ENCODE peak calls at places on chromosome 18, in eight cellular contexts. D, S, J, U, M, T, P and C are unnamed samples.
A peak's percentile ranks its signal among the peaks of the same experiment; 100 is the strongest.

GRCh38 chr18:37505321-37505720 is 60.3 kb downstream of the CELF4 start:
- DNase-seq in M (no peak), U (no peak), P (no peak), T (no peak), J (no peak), D (no peak), S (no peak), C (no peak)

GRCh38 chr18:5282770-5283169 is 12.8 kb downstream of the ZBTB14 start:
- DNase-seq in D (no peak), S (no peak), T (no peak), J (no peak), M (no peak), P (no peak), U (no peak), C (no peak)

GRCh38 chr18:3794537-3795348 is 344.8 kb downstream of the TGIF1 start:
- DNase-seq in T (peak; percentile 16), P (no peak), U (peak; percentile 98), D (no peak), M (no peak), S (peak; percentile 79), J (no peak), C (peak; percentile 3)

GRCh38 chr18:75203456-75204261 is 5.3 kb downstream of the PTGR3 start:
- DNase-seq in P (no peak), M (no peak), J (no peak), D (no peak), S (no peak), T (no peak), U (peak; percentile 14), C (no peak)

GRCh38 chr18:3577456-3577855 is 127.5 kb downstream of the TGIF1 start:
- DNase-seq in U (no peak), M (no peak), P (no peak), S (no peak), D (no peak), T (no peak), J (no peak), C (no peak)

GRCh38 chr18:616380-616995 is 19.7 kb downstream of the CLUL1 start:
- DNase-seq in J (peak; percentile 36), M (peak; percentile 22), S (no peak), D (no peak), U (peak; percentile 15), P (no peak), T (peak; percentile 46), C (peak; percentile 40)

GRCh38 chr18:35582899-35583558 is 1.5 kb downstream of the GALNT1 start:
- DNase-seq in D (no peak), M (no peak), S (peak; percentile 59), J (no peak), T (peak; percentile 16), U (peak; percentile 58), P (no peak), C (peak; percentile 26)

GRCh38 chr18:73594749-73595148 is 552.9 kb downstream of the FBXO15 start:
- DNase-seq in J (no peak), M (no peak), S (no peak), P (no peak), D (no peak), U (peak; percentile 33), T (no peak), C (no peak)

GRCh38 chr18:58043452-58044369 is at the start of gene NEDD4L:
- DNase-seq in S (peak; percentile 84), D (peak; percentile 79), P (peak; percentile 92), J (peak; percentile 55), U (peak; percentile 70), T (peak; percentile 71), M (peak; percentile 43), C (peak; percentile 91)

GRCh38 chr18:58042826-58043362 is 1.1 kb upstream of the NEDD4L start:
- DNase-seq in J (no peak), T (no peak), U (no peak), P (no peak), S (no peak), D (no peak), M (no peak), C (peak; percentile 9)

GRCh38 chr18:58045265-58046086 is 1.4 kb downstream of the NEDD4L start:
- DNase-seq in T (no peak), J (no peak), U (peak; percentile 55), P (peak; percentile 81), S (no peak), D (peak; percentile 68), M (no peak), C (peak; percentile 48)

GRCh38 chr18:58046087-58046793 is 2.2 kb downstream of the NEDD4L start:
- DNase-seq in D (no peak), M (no peak), J (no peak), P (no peak), T (no peak), U (no peak), S (no peak), C (no peak)

DNA sequence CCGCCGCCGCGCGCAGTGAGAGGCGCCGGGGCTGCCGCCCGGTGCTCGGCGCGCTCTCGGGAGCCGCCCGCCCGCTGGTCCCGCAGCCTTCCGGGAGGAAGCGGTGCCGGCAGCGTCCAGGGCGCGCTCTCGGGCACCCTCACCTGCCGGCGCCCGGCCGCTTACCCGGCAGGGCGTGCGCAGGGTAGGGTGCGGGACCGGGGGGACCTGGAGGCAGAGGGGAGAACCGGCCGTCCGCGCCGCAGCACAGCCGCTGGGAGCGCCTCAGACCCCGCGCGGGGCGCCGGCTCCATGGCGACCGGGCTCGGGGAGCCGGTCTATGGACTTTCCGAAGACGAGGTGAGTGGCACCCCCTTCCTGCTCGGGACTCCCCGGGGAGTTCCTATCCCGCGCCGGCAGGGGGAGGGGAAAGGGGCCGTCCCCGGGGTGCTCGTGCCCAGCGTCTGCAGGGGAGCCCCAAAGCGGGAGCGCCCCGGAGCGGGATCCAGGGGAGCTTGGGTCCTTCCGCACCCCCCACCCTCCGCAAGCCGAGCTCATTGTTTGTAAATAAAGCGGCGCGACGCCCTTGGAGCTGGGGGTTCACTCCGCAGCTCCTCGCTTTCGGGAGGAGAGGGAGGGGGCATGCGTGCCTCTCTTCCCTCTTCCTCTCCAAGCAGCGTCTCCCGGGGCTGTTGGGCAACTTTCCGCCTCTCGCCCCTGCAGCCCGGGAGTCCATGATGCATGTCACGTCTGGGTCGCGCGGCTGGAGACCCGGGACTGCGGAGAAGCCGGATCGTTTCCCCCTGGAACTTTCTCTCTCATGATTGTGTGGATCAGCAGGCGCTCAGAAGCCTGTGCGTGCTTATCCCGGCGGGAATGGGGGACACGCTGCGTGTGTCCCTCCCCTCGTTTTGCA is 591 bp downstream of the NEDD4L start:
- DNase-seq in D (peak; percentile 32), J (peak; percentile 32), M (peak; percentile 35), U (no peak), P (peak; percentile 83), S (no peak), T (peak; percentile 40), C (peak; percentile 58)
- TF ChIP-seq CTCF in D (no peak), J (no peak), M (no peak), U (no peak), P (no peak), S (no peak), T (no peak), C (no peak)

GRCh38 chr18:10286580-10287150 is 167.8 kb upstream of the APCDD1 start:
- DNase-seq in J (no peak), U (no peak), S (no peak), M (no peak), D (peak; percentile 38), T (no peak), P (no peak), C (no peak)

GRCh38 chr18:10289265-10289664 is 165.2 kb upstream of the APCDD1 start:
- DNase-seq in T (no peak), P (no peak), J (no peak), M (no peak), D (no peak), S (no peak), U (no peak), C (no peak)

GRCh38 chr18:10293966-10294365 is 160.5 kb upstream of the APCDD1 start:
- DNase-seq in J (no peak), U (no peak), T (no peak), D (no peak), P (no peak), M (no peak), S (no peak), C (no peak)

GRCh38 chr18:10291568-10291981 is 162.9 kb upstream of the APCDD1 start:
- DNase-seq in M (no peak), T (no peak), U (no peak), J (no peak), P (no peak), S (peak; percentile 1), D (no peak), C (no peak)

GRCh38 chr18:10290244-10291240 is 163.9 kb upstream of the APCDD1 start:
- DNase-seq in M (no peak), J (no peak), D (no peak), U (no peak), T (no peak), P (no peak), S (no peak), C (peak; percentile 17)
- H3K4me3 ChIP-seq in M (no peak overlapping the region), J (no peak overlapping the region), D (no peak overlapping the region), U (no peak overlapping the region), T (no peak overlapping the region), P (no peak overlapping the region), S (no peak overlapping the region), C (no peak overlapping the region)

DNA sequence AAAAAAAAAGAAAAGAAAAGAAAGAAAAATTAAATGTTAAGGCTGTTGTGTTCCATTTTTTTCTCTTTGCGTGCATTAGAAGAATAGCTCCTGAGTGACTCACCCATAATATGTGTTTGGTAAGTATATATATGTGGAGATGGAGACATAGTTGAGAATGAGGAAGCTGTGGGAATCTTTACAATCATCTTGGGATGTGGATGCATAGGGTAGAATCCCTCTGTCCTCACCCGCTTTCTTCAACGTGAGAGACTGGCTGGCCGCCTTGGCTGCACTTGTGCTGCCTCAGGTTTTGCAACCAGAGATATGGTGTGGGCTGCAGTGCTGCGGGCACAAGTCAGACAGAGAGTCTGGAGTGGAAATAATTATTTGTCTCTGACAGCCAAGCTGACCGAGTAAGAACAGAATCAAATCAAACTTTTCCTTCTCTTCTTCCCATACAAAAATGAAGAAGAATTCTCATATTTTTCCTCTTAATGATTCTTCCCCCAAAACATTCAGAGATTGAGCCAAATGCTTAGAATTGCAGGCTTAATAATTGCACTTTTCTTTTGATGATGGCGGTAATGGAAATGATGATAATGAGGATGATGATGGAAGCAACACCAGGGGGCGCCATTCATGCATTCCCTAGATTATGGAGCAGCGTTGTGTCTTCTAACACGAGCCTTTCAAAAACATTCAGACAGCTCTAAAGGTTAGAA is 48.5 kb downstream of the SERPINB7 start:
- DNase-seq in U (peak; percentile 10), J (no peak), T (peak; percentile 5), P (no peak), S (peak; percentile 18), M (no peak), D (no peak), C (peak; percentile 54)
- TF ChIP-seq CTCF in U (peak; percentile 27), J (no peak), T (peak; percentile 66), P (no peak), S (peak; percentile 36), M (peak; percentile 14), D (no peak), C (peak; percentile 37)

GRCh38 chr18:9849407-9849961 is 36.3 kb upstream of the TXNDC2 start:
- DNase-seq in J (no peak), S (no peak), P (no peak), D (no peak), T (no peak), U (no peak), M (no peak), C (no peak)

GRCh38 chr18:9852266-9853081 is 33.3 kb upstream of the TXNDC2 start:
- DNase-seq in J (no peak), S (no peak), M (no peak), U (no peak), P (no peak), D (no peak), T (no peak), C (no peak)

GRCh38 chr18:9850297-9850696 is 35.5 kb upstream of the TXNDC2 start:
- DNase-seq in P (no peak), U (no peak), J (no peak), S (no peak), D (no peak), T (no peak), M (no peak), C (no peak)

GRCh38 chr18:9848170-9848854 is 37.5 kb upstream of the TXNDC2 start:
- DNase-seq in M (no peak), U (no peak), J (no peak), P (no peak), T (no peak), D (no peak), S (no peak), C (no peak)

DNA sequence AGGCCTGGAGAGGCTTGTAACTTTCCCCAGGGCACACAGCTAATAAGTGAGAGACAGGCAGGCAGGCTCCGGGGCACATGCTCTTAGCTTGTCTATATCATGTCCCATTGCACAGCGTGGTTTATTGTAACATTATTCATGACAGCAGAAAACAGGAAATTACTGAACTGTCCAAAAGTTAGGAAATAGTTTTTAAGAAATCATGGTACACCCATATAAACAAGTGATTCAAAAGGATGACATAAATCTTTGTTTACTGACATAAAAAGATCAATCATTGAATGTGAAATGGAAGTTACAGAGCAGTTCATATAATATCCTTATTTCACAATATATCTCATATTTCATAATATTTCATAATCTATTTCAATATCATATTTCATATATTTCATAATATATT is 34.3 kb upstream of the TXNDC2 start:
- DNase-seq in P (no peak), U (no peak), J (no peak), T (no peak), S (no peak), M (peak; percentile 67), D (no peak), C (no peak)
- H3K4me3 ChIP-seq in P (no peak overlapping the region), U (no peak overlapping the region), J (no peak overlapping the region), T (no peak overlapping the region), S (no peak overlapping the region), M (no peak overlapping the region), D (no peak overlapping the region), C (no peak overlapping the region)